ENCODE peak calls at places on chromosomes 2 and 18, in ten cellular contexts. One of them, this sample, is unnamed.

GRCh38 chr2:222819722-222820333 is 41.0 kb upstream of the ACSL3 start:
- DNase-seq in tibial artery: no peak
- DNase-seq in BE2C: no peak
- DNase-seq in breast epithelium: no peak
- DNase-seq in CD8-positive, alpha-beta T cell: no peak
- DNase-seq in hepatocyte: no peak
- DNase-seq in tibial nerve: no peak
- DNase-seq in IMR-90: peak; percentile 54
- DNase-seq in psoas muscle: no peak
- DNase-seq in pancreas: no peak
- DNase-seq in this sample: no peak

GRCh38 chr2:38074047-38074774 is 1.7 kb downstream of the CYP1B1 start:
- DNase-seq in IMR-90: no peak
- DNase-seq in pancreas: no peak
- DNase-seq in hepatocyte: no peak
- DNase-seq in BE2C: no peak
- DNase-seq in CD8-positive, alpha-beta T cell: no peak
- DNase-seq in tibial nerve: no peak
- DNase-seq in tibial artery: no peak
- DNase-seq in breast epithelium: no peak
- DNase-seq in psoas muscle: peak; percentile 19
- DNase-seq in this sample: no peak

GRCh38 chr2:67930156-67930555 is 132.6 kb downstream of the C1D start:
- DNase-seq in psoas muscle: no peak
- DNase-seq in tibial nerve: no peak
- DNase-seq in tibial artery: no peak
- DNase-seq in IMR-90: no peak
- DNase-seq in BE2C: no peak
- DNase-seq in hepatocyte: no peak
- DNase-seq in pancreas: no peak
- DNase-seq in CD8-positive, alpha-beta T cell: no peak
- DNase-seq in breast epithelium: no peak
- DNase-seq in this sample: no peak

GRCh38 chr2:37593024-37593423 is 78.4 kb downstream of the CDC42EP3 start:
- DNase-seq in CD8-positive, alpha-beta T cell: no peak
- DNase-seq in breast epithelium: no peak
- DNase-seq in tibial nerve: no peak
- DNase-seq in tibial artery: no peak
- DNase-seq in BE2C: no peak
- DNase-seq in hepatocyte: no peak
- DNase-seq in IMR-90: no peak
- DNase-seq in pancreas: no peak
- DNase-seq in psoas muscle: no peak
- DNase-seq in this sample: no peak

GRCh38 chr2:83787189-83787588 is 671.9 kb downstream of the SUCLG1 start:
- DNase-seq in BE2C: no peak
- DNase-seq in IMR-90: no peak
- DNase-seq in psoas muscle: no peak
- DNase-seq in CD8-positive, alpha-beta T cell: no peak
- DNase-seq in hepatocyte: no peak
- DNase-seq in tibial artery: no peak
- DNase-seq in pancreas: no peak
- DNase-seq in tibial nerve: no peak
- DNase-seq in breast epithelium: no peak
- DNase-seq in this sample: no peak

GRCh38 chr2:118987886-118988285 is 45.9 kb downstream of the MARCO start:
- DNase-seq in psoas muscle: no peak
- DNase-seq in pancreas: no peak
- DNase-seq in hepatocyte: no peak
- DNase-seq in IMR-90: no peak
- DNase-seq in BE2C: no peak
- DNase-seq in breast epithelium: no peak
- DNase-seq in tibial nerve: no peak
- DNase-seq in tibial artery: no peak
- DNase-seq in CD8-positive, alpha-beta T cell: no peak
- DNase-seq in this sample: no peak

GRCh38 chr18:5884375-5884774 is 10.9 kb downstream of the TMEM200C start:
- DNase-seq in CD8-positive, alpha-beta T cell: no peak
- DNase-seq in tibial artery: no peak
- DNase-seq in BE2C: no peak
- DNase-seq in tibial nerve: no peak
- DNase-seq in pancreas: no peak
- DNase-seq in psoas muscle: no peak
- DNase-seq in IMR-90: no peak
- DNase-seq in breast epithelium: no peak
- DNase-seq in hepatocyte: no peak
- DNase-seq in this sample: no peak

GRCh38 chr2:70069049-70069448 is 18.2 kb upstream of the PCBP1 start:
- DNase-seq in tibial nerve: no peak
- DNase-seq in pancreas: no peak
- DNase-seq in breast epithelium: no peak
- DNase-seq in tibial artery: no peak
- DNase-seq in IMR-90: peak; percentile 6
- DNase-seq in psoas muscle: no peak
- DNase-seq in BE2C: no peak
- DNase-seq in hepatocyte: peak; percentile 79
- DNase-seq in CD8-positive, alpha-beta T cell: peak; percentile 58
- DNase-seq in this sample: peak; percentile 78

GRCh38 chr2:128137094-128137616 is 46.2 kb downstream of the UGGT1 start:
- DNase-seq in BE2C: no peak
- DNase-seq in IMR-90: no peak
- DNase-seq in CD8-positive, alpha-beta T cell: no peak
- DNase-seq in pancreas: no peak
- DNase-seq in psoas muscle: no peak
- DNase-seq in breast epithelium: no peak
- DNase-seq in hepatocyte: no peak
- DNase-seq in tibial artery: no peak
- DNase-seq in tibial nerve: no peak
- DNase-seq in this sample: no peak

DNA sequence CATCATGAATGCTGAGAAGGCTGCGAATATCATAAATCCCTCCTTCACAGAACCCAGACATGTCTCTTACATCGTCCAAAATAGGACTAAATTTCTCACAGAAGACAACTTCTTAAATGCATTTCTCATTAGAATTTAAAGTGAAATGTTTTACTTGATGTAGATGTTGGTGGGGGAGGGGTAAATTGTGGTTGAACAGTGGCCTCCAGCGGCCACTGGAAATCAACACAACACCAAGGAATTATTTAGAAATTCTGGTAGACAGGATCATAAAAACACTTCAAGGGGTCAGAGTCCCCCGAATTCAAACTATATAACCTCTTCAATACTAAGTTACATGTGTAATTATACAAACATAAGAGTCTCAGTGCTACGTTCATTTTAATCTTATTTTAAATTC is 135.9 kb downstream of the ABCA12 start:
- DNase-seq in breast epithelium: no peak
- DNase-seq in pancreas: no peak
- DNase-seq in BE2C: peak; percentile 36
- DNase-seq in tibial nerve: no peak
- DNase-seq in psoas muscle: no peak
- DNase-seq in tibial artery: no peak
- DNase-seq in IMR-90: peak; percentile 46
- DNase-seq in CD8-positive, alpha-beta T cell: no peak
- DNase-seq in hepatocyte: peak; percentile 81
- DNase-seq in this sample: peak; percentile 48
- TF ChIP-seq CTCF in breast epithelium: peak; percentile 18
- TF ChIP-seq CTCF in pancreas: no peak
- TF ChIP-seq CTCF in BE2C: peak; percentile 58
- TF ChIP-seq CTCF in tibial nerve: peak; percentile 22
- TF ChIP-seq CTCF in psoas muscle: peak; percentile 50
- TF ChIP-seq CTCF in tibial artery: peak; percentile 43
- TF ChIP-seq CTCF in IMR-90: peak; percentile 62
- TF ChIP-seq CTCF in CD8-positive, alpha-beta T cell: no peak
- TF ChIP-seq CTCF in hepatocyte: peak; percentile 76
- TF ChIP-seq CTCF in this sample: peak; percentile 63

GRCh38 chr18:55268629-55269275 is 309.5 kb upstream of the CCDC68 start:
- DNase-seq in psoas muscle: no peak
- DNase-seq in hepatocyte: no peak
- DNase-seq in breast epithelium: no peak
- DNase-seq in IMR-90: no peak
- DNase-seq in BE2C: no peak
- DNase-seq in pancreas: no peak
- DNase-seq in tibial nerve: no peak
- DNase-seq in CD8-positive, alpha-beta T cell: no peak
- DNase-seq in tibial artery: no peak
- DNase-seq in this sample: no peak
- H3K4me1 ChIP-seq in psoas muscle: peaks cover 20% of the 10 kb centered on the region
- H3K4me1 ChIP-seq in hepatocyte: peaks cover 6% of the 10 kb centered on the region
- H3K4me1 ChIP-seq in breast epithelium: no peaks in the 10 kb centered on the region
- H3K4me1 ChIP-seq in IMR-90: peaks cover 2% of the 10 kb centered on the region
- H3K4me1 ChIP-seq in BE2C: no peaks in the 10 kb centered on the region
- H3K4me1 ChIP-seq in pancreas: peaks cover 2% of the 10 kb centered on the region
- H3K4me1 ChIP-seq in tibial nerve: peaks cover 42% of the 10 kb centered on the region
- H3K4me1 ChIP-seq in CD8-positive, alpha-beta T cell: no peaks in the 10 kb centered on the region
- H3K4me1 ChIP-seq in tibial artery: peaks cover 13% of the 10 kb centered on the region
- H3K4me1 ChIP-seq in this sample: peaks cover 27% of the 10 kb centered on the region

GRCh38 chr2:74544634-74545033 is 9.1 kb downstream of the LOXL3 start:
- DNase-seq in IMR-90: no peak
- DNase-seq in BE2C: no peak
- DNase-seq in psoas muscle: no peak
- DNase-seq in tibial artery: no peak
- DNase-seq in pancreas: no peak
- DNase-seq in hepatocyte: no peak
- DNase-seq in tibial nerve: no peak
- DNase-seq in CD8-positive, alpha-beta T cell: no peak
- DNase-seq in breast epithelium: no peak
- DNase-seq in this sample: no peak
- TF ChIP-seq CTCF in IMR-90: no peak
- TF ChIP-seq CTCF in BE2C: no peak
- TF ChIP-seq CTCF in psoas muscle: no peak
- TF ChIP-seq CTCF in tibial artery: no peak
- TF ChIP-seq CTCF in pancreas: no peak
- TF ChIP-seq CTCF in hepatocyte: peak; percentile 6
- TF ChIP-seq CTCF in tibial nerve: no peak
- TF ChIP-seq CTCF in CD8-positive, alpha-beta T cell: peak; percentile 25
- TF ChIP-seq CTCF in breast epithelium: no peak
- TF ChIP-seq CTCF in this sample: peak; percentile 29

DNA sequence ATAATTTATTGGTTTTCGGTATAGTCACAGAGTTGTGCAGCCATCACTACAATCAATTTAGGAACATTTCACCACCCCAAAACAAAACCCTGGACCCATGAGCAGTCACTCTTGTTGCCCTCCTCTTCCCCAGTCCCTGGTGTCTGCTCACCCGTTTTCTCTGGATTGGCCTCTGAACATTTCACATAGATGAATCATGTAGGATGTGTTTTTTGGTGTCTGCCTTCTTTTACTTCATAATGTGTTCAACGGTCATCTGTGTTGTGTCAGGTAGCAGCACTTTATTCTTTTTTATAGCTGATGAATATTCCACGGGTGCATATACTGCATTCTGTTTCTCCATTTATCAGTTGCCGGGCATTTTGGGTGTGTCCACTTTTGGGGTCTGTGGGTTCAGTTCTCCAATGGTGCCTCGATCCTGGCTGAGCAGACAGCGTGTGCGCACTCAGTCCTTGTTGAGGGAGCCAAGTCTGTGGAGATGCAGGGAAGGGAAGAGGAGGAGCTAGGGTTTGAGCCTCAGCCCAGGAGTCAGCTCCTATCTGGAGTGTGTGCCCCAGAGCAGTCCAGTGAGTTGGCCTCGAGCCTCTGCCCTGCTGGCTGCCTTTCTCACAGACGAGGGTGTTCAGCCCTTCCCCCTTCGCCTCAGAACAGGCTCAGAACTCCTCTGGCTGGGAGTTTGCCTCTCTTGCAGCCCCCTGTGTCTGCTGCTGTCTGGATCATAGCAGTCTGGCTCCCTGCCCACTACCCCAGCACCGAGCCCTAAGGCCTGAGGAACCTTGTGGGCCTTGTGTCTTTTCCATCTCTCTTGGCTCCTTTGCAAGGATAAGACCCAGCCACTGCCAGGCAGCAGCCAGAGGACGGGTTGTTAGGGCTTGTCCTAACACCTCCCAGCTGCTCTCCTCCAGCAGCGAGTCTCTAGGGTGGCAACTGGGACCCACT is 18.0 kb downstream of the C2orf74 start:
- DNase-seq in BE2C: peak; percentile 56
- DNase-seq in pancreas: peak; percentile 67
- DNase-seq in tibial artery: peak; percentile 65
- DNase-seq in IMR-90: peak; percentile 77
- DNase-seq in CD8-positive, alpha-beta T cell: no peak
- DNase-seq in breast epithelium: no peak
- DNase-seq in hepatocyte: peak; percentile 57
- DNase-seq in psoas muscle: peak; percentile 62
- DNase-seq in tibial nerve: no peak
- DNase-seq in this sample: no peak
- H3K4me1 ChIP-seq in BE2C: no peaks in the 10 kb centered on the region
- H3K4me1 ChIP-seq in pancreas: peaks cover 24% of the 10 kb centered on the region
- H3K4me1 ChIP-seq in tibial artery: peaks cover 53% of the 10 kb centered on the region
- H3K4me1 ChIP-seq in IMR-90: peaks cover 28% of the 10 kb centered on the region
- H3K4me1 ChIP-seq in CD8-positive, alpha-beta T cell: peaks cover 52% of the 10 kb centered on the region
- H3K4me1 ChIP-seq in breast epithelium: peaks cover 7% of the 10 kb centered on the region
- H3K4me1 ChIP-seq in hepatocyte: peaks cover 45% of the 10 kb centered on the region
- H3K4me1 ChIP-seq in psoas muscle: peaks cover 27% of the 10 kb centered on the region
- H3K4me1 ChIP-seq in tibial nerve: peaks cover 58% of the 10 kb centered on the region
- H3K4me1 ChIP-seq in this sample: peaks cover 16% of the 10 kb centered on the region

GRCh38 chr2:79670198-79670597 is 157.3 kb downstream of the CTNNA2 start:
- DNase-seq in IMR-90: no peak
- DNase-seq in pancreas: no peak
- DNase-seq in BE2C: no peak
- DNase-seq in tibial nerve: no peak
- DNase-seq in tibial artery: no peak
- DNase-seq in CD8-positive, alpha-beta T cell: no peak
- DNase-seq in breast epithelium: no peak
- DNase-seq in hepatocyte: peak; percentile 60
- DNase-seq in psoas muscle: no peak
- DNase-seq in this sample: peak; percentile 56
- TF ChIP-seq CTCF in IMR-90: no peak
- TF ChIP-seq CTCF in pancreas: no peak
- TF ChIP-seq CTCF in BE2C: no peak
- TF ChIP-seq CTCF in tibial nerve: no peak
- TF ChIP-seq CTCF in tibial artery: no peak
- TF ChIP-seq CTCF in CD8-positive, alpha-beta T cell: no peak
- TF ChIP-seq CTCF in breast epithelium: no peak
- TF ChIP-seq CTCF in hepatocyte: peak; percentile 31
- TF ChIP-seq CTCF in psoas muscle: no peak
- TF ChIP-seq CTCF in this sample: peak; percentile 26

GRCh38 chr2:241812730-241813079 is 3.7 kb downstream of the NEU4 start:
- DNase-seq in tibial nerve: peak; percentile 11
- DNase-seq in hepatocyte: no peak
- DNase-seq in IMR-90: no peak
- DNase-seq in BE2C: no peak
- DNase-seq in pancreas: no peak
- DNase-seq in psoas muscle: peak; percentile 14
- DNase-seq in tibial artery: no peak
- DNase-seq in CD8-positive, alpha-beta T cell: no peak
- DNase-seq in breast epithelium: no peak
- DNase-seq in this sample: no peak
- H3K4me1 ChIP-seq in tibial nerve: peaks cover 14% of the 10 kb centered on the region
- H3K4me1 ChIP-seq in hepatocyte: peaks cover 14% of the 10 kb centered on the region
- H3K4me1 ChIP-seq in IMR-90: no peaks in the 10 kb centered on the region
- H3K4me1 ChIP-seq in BE2C: peaks cover 22% of the 10 kb centered on the region
- H3K4me1 ChIP-seq in pancreas: no peaks in the 10 kb centered on the region
- H3K4me1 ChIP-seq in psoas muscle: peaks cover 21% of the 10 kb centered on the region
- H3K4me1 ChIP-seq in tibial artery: peaks cover 18% of the 10 kb centered on the region
- H3K4me1 ChIP-seq in CD8-positive, alpha-beta T cell: peaks cover 9% of the 10 kb centered on the region
- H3K4me1 ChIP-seq in breast epithelium: no peaks in the 10 kb centered on the region
- H3K4me1 ChIP-seq in this sample: no peaks in the 10 kb centered on the region

GRCh38 chr18:67513285-67513684 is 3.2 kb downstream of the DSEL start:
- DNase-seq in CD8-positive, alpha-beta T cell: no peak
- DNase-seq in psoas muscle: no peak
- DNase-seq in BE2C: no peak
- DNase-seq in pancreas: no peak
- DNase-seq in breast epithelium: no peak
- DNase-seq in tibial nerve: no peak
- DNase-seq in hepatocyte: peak; percentile 7
- DNase-seq in IMR-90: no peak
- DNase-seq in tibial artery: no peak
- DNase-seq in this sample: no peak
- TF ChIP-seq CTCF in CD8-positive, alpha-beta T cell: no peak
- TF ChIP-seq CTCF in psoas muscle: no peak
- TF ChIP-seq CTCF in BE2C: peak; percentile 49
- TF ChIP-seq CTCF in pancreas: no peak
- TF ChIP-seq CTCF in breast epithelium: no peak
- TF ChIP-seq CTCF in tibial nerve: no peak
- TF ChIP-seq CTCF in hepatocyte: no peak
- TF ChIP-seq CTCF in IMR-90: no peak
- TF ChIP-seq CTCF in tibial artery: no peak
- TF ChIP-seq CTCF in this sample: no peak